ENCODE peak calls at places on chromosomes 2 and 18, in four cellular contexts. Z is OCI-LY7, X is uterus, B is transverse colon. S is an unnamed sample. For H3K4me1, the result is how much of the 10 kb centered on the place peaks cover.

GRCh38 chr2:134917958-134918517 is 584 bp upstream of the CCNT2 start:
- DNase-seq in Z (peak), B (no peak), X (no peak), S (no peak)

GRCh38 chr2:75675908-75676307 is 29.3 kb downstream of the MRPL19 start:
- DNase-seq in X (no peak), B (no peak), Z (no peak), S (no peak)

GRCh38 chr18:21115519-21116411 is 4.2 kb upstream of the ROCK1 start:
- DNase-seq in X (no peak), B (no peak), Z (no peak), S (no peak)

GRCh38 chr18:63831080-63831788 is 56.0 kb downstream of the SERPINB7 start:
- DNase-seq in B (no peak), X (no peak), Z (no peak), S (no peak)

GRCh38 chr2:98394595-98395153 is 48.4 kb downstream of the CNGA3 start:
- DNase-seq in Z (no peak), X (no peak), B (no peak), S (no peak)

GRCh38 chr18:44423826-44424225 is 256.9 kb upstream of the SETBP1 start:
- DNase-seq in X (no peak), B (no peak), Z (no peak), S (no peak)

GRCh38 chr2:173589604-173590277 is 235.1 kb downstream of the CDCA7 start:
- DNase-seq in Z (no peak), B (no peak), X (no peak), S (no peak)

GRCh38 chr2:207122914-207123744 is 42.6 kb downstream of the KLF7 start:
- DNase-seq in Z (no peak), B (no peak), X (no peak), S (no peak)

GRCh38 chr2:127683766-127684165 is 8.4 kb upstream of the LIMS2 start:
- DNase-seq in B (no peak), X (no peak), Z (no peak), S (no peak)

GRCh38 chr18:31424383-31424988 is 23.1 kb upstream of the DSG3 start:
- DNase-seq in X (no peak), B (peak), Z (peak), S (no peak)

GRCh38 chr2:189086710-189087109 is 92.9 kb downstream of the COL5A2 start:
- DNase-seq in B (no peak), Z (no peak), X (no peak), S (no peak)

GRCh38 chr2:233928594-233929351 is 11.6 kb downstream of the TRPM8 start:
- DNase-seq in Z (peak), B (peak), X (no peak), S (peak)

GRCh38 chr2:169479257-169480078 is at the start of gene BBS5:
- DNase-seq in B (peak), Z (peak), X (peak), S (peak)

DNA sequence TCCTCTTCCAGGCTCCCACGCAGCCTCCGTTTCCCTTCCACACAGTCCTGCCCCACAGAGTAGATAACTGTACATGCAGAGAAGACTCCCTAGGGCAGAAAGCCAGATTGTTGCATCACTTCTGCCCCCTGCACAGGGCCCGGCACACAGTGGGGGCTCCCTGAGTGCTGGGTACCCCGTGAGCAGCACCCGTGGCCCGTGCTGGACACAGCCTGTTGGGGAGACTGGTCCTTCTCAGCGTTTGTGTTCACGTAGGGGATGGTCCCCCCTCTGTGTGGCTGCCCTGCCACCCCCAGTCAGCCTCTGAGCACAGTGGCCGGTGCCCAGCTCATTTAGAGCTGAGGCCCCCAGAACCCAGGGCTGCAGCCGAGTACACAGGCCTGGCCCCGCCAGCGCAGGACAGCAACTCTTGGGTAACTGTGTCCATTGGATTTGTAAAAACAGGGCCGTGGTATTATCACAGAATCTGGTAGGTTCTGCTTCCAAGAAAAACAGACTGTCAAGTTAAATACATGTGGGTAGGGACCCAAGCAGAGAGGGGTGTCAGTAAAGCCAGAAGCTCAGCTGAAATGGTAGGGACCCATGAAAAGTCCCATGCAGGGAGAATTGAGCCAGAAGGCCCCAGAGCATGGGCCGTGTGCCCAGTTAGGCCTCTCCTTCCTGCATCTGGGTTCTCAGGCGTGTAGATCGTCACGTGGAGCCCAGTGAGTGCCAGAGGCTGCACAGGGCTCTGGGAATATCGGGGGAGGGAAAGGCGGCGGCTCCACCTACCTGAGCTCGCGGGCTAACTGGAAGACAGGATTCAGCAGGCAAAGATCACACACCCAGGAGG is 257.3 kb downstream of the ATAD2B start:
- DNase-seq in B (peak), Z (no peak), X (peak), S (peak)
- H3K4me3 ChIP-seq in B (no peak), Z (no peak), X (no peak), S (no peak)

DNA sequence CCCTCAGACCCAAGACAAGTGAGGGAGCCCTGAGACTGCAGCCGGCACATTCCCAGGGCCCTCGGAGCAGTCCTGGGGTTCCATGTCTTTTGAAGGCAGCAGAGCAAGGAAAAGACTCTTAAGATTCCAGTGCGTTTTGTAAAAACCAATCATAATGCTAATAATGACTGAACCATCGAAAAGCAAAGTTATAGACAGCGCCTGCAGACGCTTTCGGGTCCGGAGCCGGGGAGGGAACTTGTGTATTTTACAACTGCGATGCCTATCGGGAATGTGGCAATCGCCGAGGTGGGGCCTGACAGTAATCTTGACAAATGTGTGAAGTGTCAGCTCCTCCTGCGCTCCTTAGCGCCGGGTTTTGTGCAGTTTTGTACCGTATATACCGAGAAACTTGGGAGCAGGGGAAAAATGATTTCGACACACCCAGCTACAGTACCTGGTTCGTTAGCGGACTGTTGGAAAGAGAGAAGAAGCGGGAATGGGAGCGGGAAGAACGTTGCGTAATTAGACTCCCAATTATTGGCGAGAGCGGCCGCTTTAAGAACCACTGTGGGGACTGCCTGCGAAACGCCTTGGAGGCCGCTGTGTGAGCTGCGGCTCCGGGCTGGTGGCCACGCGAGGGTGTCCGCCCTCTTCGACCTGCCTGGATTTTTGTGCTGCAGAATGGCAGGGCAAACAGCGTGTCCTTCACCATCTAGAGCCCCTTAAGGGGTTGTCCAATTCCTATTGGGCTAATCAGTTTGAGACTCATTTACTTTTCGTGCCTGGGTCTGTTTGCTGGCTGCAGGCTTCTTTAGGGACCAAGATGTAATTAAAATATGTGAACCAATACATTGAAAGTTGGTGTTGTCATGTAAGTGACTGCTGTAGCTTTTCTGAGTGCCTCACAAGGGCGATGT is 2.4 kb downstream of the EPAS1 start:
- DNase-seq in X (peak), B (peak), Z (no peak), S (peak)
- TF ChIP-seq CTCF in X (no peak), B (no peak), Z (no peak), S (no peak)

DNA sequence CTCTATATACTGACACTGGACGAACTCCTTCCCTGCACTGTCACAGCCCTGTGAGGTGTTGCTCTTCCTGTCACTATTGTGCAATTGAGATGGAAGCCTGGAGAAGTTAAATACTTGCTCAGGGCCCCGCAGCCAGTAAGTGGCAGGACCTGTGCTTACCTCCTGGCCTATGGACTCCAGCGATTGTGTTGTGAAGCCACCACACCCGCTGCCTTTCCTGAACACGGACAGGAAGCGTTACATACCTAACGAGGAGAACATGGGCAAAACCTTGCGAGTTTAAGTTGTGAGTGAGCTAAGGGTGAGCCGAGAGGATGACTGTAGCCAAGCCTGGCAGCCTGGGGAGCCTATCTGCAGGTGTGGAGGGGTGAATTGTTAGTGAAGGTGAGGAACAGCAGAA is 26.1 kb downstream of the RAB31 start:
- DNase-seq in Z (no peak), B (peak), X (no peak), S (no peak)
- H3K4me1 ChIP-seq in Z (under half), B (under half), X (under half), S (under half)

GRCh38 chr2:96865654-96866053 is 4.2 kb downstream of the SEMA4C start:
- DNase-seq in B (no peak), X (no peak), Z (no peak), S (no peak)

GRCh38 chr2:96866586-96866985 is 3.3 kb downstream of the SEMA4C start:
- DNase-seq in B (no peak), Z (no peak), X (no peak), S (no peak)

GRCh38 chr2:96864343-96865091 is 5.4 kb downstream of the SEMA4C start:
- DNase-seq in Z (no peak), X (no peak), B (no peak), S (no peak)

GRCh38 chr2:96866986-96867755 is 2.7 kb downstream of the SEMA4C start:
- DNase-seq in B (no peak), X (no peak), Z (no peak), S (no peak)

DNA sequence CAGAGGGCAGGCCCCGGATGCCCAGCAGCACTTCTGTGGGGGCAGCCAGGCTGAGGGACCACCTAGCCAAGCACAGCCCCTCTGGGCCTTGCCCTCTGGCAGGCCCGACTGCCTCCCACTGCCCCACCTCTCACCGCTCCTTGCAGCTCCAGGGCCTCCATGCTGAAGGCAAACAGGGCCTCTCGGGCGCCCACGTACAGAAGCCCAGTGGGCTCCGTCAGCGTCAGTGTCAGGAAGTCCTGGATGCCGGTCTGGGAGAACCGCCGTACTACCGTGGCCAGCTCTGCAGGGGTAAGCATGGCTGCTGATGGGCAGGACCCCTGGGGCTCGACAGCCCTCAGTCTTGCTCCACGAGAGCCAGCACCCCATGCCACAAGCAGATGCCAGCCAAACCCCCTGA is 3.7 kb downstream of the SEMA4C start:
- DNase-seq in Z (no peak), B (no peak), X (no peak), S (no peak)
- H3K4me3 ChIP-seq in Z (no peak), B (no peak), X (no peak), S (no peak)

DNA sequence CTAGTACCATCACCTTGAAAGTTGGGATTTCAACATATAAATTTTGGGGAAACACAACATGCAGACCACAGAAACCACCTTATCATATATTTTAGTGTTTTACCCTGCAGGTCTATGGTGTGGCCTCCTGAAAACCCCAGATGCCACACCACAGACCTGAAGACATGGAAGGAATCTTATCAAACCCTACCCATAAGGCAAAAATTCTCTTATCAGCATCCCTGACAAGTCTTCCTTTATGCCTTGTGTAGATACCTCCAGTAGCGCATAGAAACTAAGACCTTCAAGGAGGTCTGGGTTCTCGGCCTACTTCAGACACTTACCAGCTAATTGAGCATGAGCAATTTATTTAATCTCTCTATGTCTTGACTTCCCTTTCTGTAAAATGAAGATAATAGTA is 59.1 kb upstream of the SLC14A2 start:
- DNase-seq in Z (no peak), B (no peak), X (no peak), S (no peak)
- TF ChIP-seq CTCF in Z (no peak), B (no peak), X (no peak), S (no peak)

GRCh38 chr2:20635698-20636584 is 15.0 kb downstream of the HS1BP3 start:
- DNase-seq in X (peak), B (peak), Z (peak), S (peak)
- H3K4me1 ChIP-seq in X (under half), B (under half), Z (under half), S (under half)

GRCh38 chr2:63047534-63048281 is 2.9 kb upstream of the OTX1 start:
- DNase-seq in Z (no peak), X (no peak), B (peak), S (no peak)

GRCh38 chr2:63041592-63041991 is 9.0 kb upstream of the OTX1 start:
- DNase-seq in Z (no peak), B (no peak), X (no peak), S (no peak)

GRCh38 chr2:63048367-63049171 is 2.1 kb upstream of the OTX1 start:
- DNase-seq in X (no peak), Z (no peak), B (no peak), S (no peak)

GRCh38 chr2:63047193-63047533 is 3.5 kb upstream of the OTX1 start:
- DNase-seq in Z (no peak), B (no peak), X (no peak), S (no peak)

GRCh38 chr2:63044360-63045327 is 6.0 kb upstream of the OTX1 start:
- DNase-seq in Z (no peak), B (no peak), X (no peak), S (no peak)
- H3K4me3 ChIP-seq in Z (no peak), B (no peak), X (no peak), S (no peak)

GRCh38 chr2:15639323-15640251 is 47.9 kb downstream of the DDX1 start:
- DNase-seq in X (no peak), Z (no peak), B (no peak), S (no peak)

GRCh38 chr2:15634846-15635490 is 43.3 kb downstream of the DDX1 start:
- DNase-seq in X (no peak), B (no peak), Z (no peak), S (no peak)

GRCh38 chr2:15638720-15639119 is 47.1 kb downstream of the DDX1 start:
- DNase-seq in X (no peak), Z (no peak), B (no peak), S (no peak)

GRCh38 chr2:15640291-15640711 is 48.6 kb downstream of the DDX1 start:
- DNase-seq in X (no peak), Z (no peak), B (no peak), S (no peak)

DNA sequence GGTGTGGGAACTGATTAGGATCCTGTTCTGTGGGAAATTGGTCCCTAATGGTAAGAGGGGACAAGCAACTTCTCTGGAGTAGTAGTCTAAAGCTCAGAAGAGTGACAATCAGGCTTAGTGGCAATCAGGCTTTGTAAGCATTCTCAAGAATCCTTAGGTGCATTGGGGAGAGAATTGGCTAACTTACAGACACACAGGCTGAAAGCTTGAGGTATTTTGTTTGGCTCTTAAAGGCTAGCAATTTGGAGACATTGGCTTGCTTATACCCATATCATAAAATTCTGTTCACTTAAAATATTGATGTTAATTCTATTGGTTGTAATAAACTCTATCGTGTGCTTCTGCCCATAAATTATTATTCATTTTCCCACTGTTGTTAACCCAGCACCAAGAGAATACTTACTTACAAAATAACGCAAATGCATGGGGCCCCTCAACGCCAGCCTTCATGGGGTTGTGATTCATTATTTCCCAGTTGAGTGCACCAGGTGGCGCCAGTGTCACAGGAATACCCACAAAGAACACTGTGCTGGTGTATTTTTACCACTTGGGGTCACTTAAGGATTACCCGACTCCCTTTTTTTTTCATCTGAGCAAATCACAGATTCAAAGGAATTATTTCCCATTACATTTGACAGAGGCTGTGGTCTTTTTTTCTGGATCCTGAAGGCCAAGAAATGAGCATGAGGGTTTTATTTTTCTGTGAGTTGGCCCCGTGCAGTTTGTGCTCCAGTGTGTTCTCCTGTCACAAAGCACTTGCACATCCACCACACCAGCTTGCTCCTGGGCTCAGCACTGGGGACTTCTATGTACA is 45.5 kb downstream of the DDX1 start:
- DNase-seq in Z (peak), X (peak), B (peak), S (peak)
- TF ChIP-seq CTCF in Z (peak), X (peak), B (peak), S (peak)

S was measured in BE2C.